ENCODE peak calls at places on chromosomes 6 and 20, in eight cellular contexts. R, O, X, U, A, I, Y and M are unnamed samples.

GRCh38 chr6:25511386-25511785 is 140.6 kb upstream of the SCGN start:
- DNase-seq in O (no peak), X (no peak), A (no peak), R (no peak), I (no peak), Y (peak), U (no peak), M (no peak)

GRCh38 chr6:72653032-72653431 is 31.2 kb downstream of the KCNQ5 start:
- DNase-seq in X (no peak), O (no peak), R (no peak), Y (no peak), A (no peak), I (no peak), U (no peak), M (no peak)

GRCh38 chr6:87606199-87606598 is 16.3 kb downstream of the ORC3 start:
- DNase-seq in I (no peak), R (no peak), Y (no peak), O (no peak), X (no peak), U (no peak), A (no peak), M (no peak)

GRCh38 chr20:36881888-36882287 is 6.0 kb downstream of the TLDC2 start:
- DNase-seq in X (no peak), O (no peak), U (peak), Y (no peak), A (no peak), I (peak), R (no peak), M (no peak)

GRCh38 chr6:4607026-4607704 is 169.0 kb upstream of the CDYL start:
- DNase-seq in A (peak), U (no peak), Y (peak), O (no peak), R (no peak), I (no peak), X (no peak), M (no peak)

GRCh38 chr20:58818585-58819285 is 32.0 kb downstream of the GNAS-AS1 start:
- DNase-seq in R (no peak), X (peak), I (no peak), O (no peak), Y (peak), A (peak), U (no peak), M (no peak)

GRCh38 chr6:138507977-138508675 is 8.8 kb upstream of the NHSL1 start:
- DNase-seq in X (no peak), I (no peak), U (no peak), O (no peak), R (no peak), Y (no peak), A (no peak), M (no peak)

GRCh38 chr6:38213275-38213674 is 393.7 kb downstream of the ZFAND3 start:
- DNase-seq in O (no peak), X (no peak), U (no peak), I (no peak), Y (no peak), R (no peak), A (peak), M (no peak)

GRCh38 chr20:38878798-38879197 is 47.4 kb upstream of the FAM83D start:
- DNase-seq in R (no peak), A (peak), I (no peak), Y (peak), X (no peak), U (no peak), O (no peak), M (no peak)

GRCh38 chr6:107821591-107821990 is 2.5 kb downstream of the SCML4 start:
- DNase-seq in O (no peak), Y (no peak), U (no peak), I (no peak), A (no peak), R (no peak), X (no peak), M (no peak)

GRCh38 chr6:138011413-138011812 is 95.8 kb downstream of the PERP start:
- DNase-seq in U (no peak), I (no peak), Y (no peak), R (no peak), X (no peak), A (no peak), O (no peak), M (no peak)